ENCODE peak calls at places on chromosome 20, in four cellular contexts. Z is HepG2, P is K562, O is GM12878. D is an unnamed sample.

GRCh38 chr20:991850-992249 is 10.3 kb downstream of the RSPO4 start:
- DNase-seq in Z (no peak), P (no peak), O (no peak), D (no peak)

GRCh38 chr20:19009071-19009688 is 195.6 kb downstream of the SCP2D1 start:
- DNase-seq in P (no peak), O (no peak), Z (no peak), D (no peak)

GRCh38 chr20:50189681-50190250 is 864 bp upstream of the CEBPB start:
- DNase-seq in O (no peak), P (no peak), Z (peak), D (no peak)

GRCh38 chr20:62944184-62944583 is 6.2 kb downstream of the GID8 start:
- DNase-seq in Z (no peak), P (no peak), O (no peak), D (no peak)

GRCh38 chr20:39874049-39874893 is 814.8 kb downstream of the MAFB start:
- DNase-seq in O (peak), P (peak), Z (peak), D (peak)

GRCh38 chr20:62412194-62413024 is 5.3 kb upstream of the CABLES2 start:
- DNase-seq in Z (peak), O (no peak), P (peak), D (no peak)

GRCh38 chr20:13735829-13736228 is 48.9 kb downstream of the ESF1 start:
- DNase-seq in Z (no peak), O (no peak), P (no peak), D (no peak)

GRCh38 chr20:20233041-20233514 is 134.8 kb upstream of the INSM1 start:
- DNase-seq in Z (no peak), O (no peak), P (peak), D (no peak)

GRCh38 chr20:891121-892080 is 24.7 kb downstream of the ANGPT4 start:
- DNase-seq in P (no peak), Z (no peak), O (peak), D (no peak)

GRCh38 chr20:43530321-43531090 is 23.0 kb downstream of the L3MBTL1 start:
- DNase-seq in O (no peak), Z (peak), P (no peak), D (no peak)

GRCh38 chr20:25230177-25230831 is 17.6 kb upstream of the PYGB start:
- DNase-seq in O (no peak), Z (no peak), P (no peak), D (no peak)

GRCh38 chr20:63522091-63522868 is 1.7 kb downstream of the PPDPF start:
- DNase-seq in Z (no peak), O (no peak), P (no peak), D (no peak)

GRCh38 chr20:46004813-46005505 is 3.7 kb upstream of the MMP9 start:
- DNase-seq in O (no peak), P (no peak), Z (no peak), D (no peak)

GRCh38 chr20:11195169-11195568 is 521.4 kb upstream of the JAG1 start:
- DNase-seq in O (no peak), P (no peak), Z (no peak), D (no peak)
- TF ChIP-seq CBX5 in O (no peak), P (no peak), Z (no peak), D (no peak)

GRCh38 chr20:52340036-52340634 is 148.6 kb upstream of the ZFP64 start:
- DNase-seq in O (no peak), P (peak), Z (peak), D (no peak)
- TF ChIP-seq CBX5 in O (no peak), P (no peak), Z (no peak), D (no peak)

GRCh38 chr20:57396638-57397003 is 5.4 kb downstream of the RBM38 start:
- DNase-seq in Z (no peak), O (no peak), P (no peak), D (no peak)

GRCh38 chr20:57398901-57399535 is 7.8 kb downstream of the RBM38 start:
- DNase-seq in P (no peak), Z (no peak), O (no peak), D (no peak)

GRCh38 chr20:57397004-57397692 is 6.0 kb downstream of the RBM38 start:
- DNase-seq in Z (no peak), P (no peak), O (no peak), D (no peak)

GRCh38 chr20:57398231-57398821 is 7.1 kb downstream of the RBM38 start:
- DNase-seq in O (peak), P (no peak), Z (no peak), D (no peak)

DNA sequence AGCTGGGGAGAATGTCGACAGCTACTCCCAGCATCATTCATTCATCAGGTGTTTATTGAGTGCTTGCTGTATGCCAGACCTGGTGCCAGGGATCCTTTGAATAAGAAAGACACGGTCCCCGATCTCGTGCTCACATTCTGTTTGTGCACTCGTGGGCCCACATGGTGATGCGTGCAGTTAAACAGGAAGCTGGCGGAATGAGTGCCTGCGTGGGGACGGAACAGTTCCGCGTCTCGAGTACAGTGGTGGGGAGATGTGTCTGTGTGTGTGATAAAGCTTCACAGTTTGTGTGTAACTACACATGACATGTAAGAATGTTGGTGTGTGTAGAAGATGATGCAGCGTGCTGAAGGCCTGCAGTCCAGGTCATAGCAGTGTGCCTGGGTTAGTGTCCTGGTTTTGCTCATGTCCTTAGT is 6.5 kb downstream of the RBM38 start:
- DNase-seq in P (no peak), O (no peak), Z (no peak), D (no peak)
- TF ChIP-seq CBX5 in P (no peak), O (no peak), Z (no peak), D (no peak)

GRCh38 chr20:31681769-31682168 is 40.9 kb downstream of the BCL2L1 start:
- DNase-seq in O (no peak), Z (no peak), P (no peak), D (no peak)

GRCh38 chr20:31685853-31686641 is 36.6 kb downstream of the BCL2L1 start:
- DNase-seq in Z (no peak), O (no peak), P (no peak), D (no peak)

GRCh38 chr20:31682352-31682751 is 40.3 kb downstream of the BCL2L1 start:
- DNase-seq in Z (no peak), P (no peak), O (no peak), D (no peak)

GRCh38 chr20:31682927-31683326 is 39.7 kb downstream of the BCL2L1 start:
- DNase-seq in Z (no peak), P (no peak), O (no peak), D (no peak)

GRCh38 chr20:31684153-31685003 is 38.3 kb downstream of the BCL2L1 start:
- DNase-seq in Z (no peak), O (no peak), P (no peak), D (no peak)
- TF ChIP-seq CBX5 in Z (peak), O (no peak), P (no peak), D (no peak)

GRCh38 chr20:51452091-51452613 is 90.4 kb downstream of the NFATC2 start:
- DNase-seq in Z (no peak), O (no peak), P (no peak), D (no peak)
- TF ChIP-seq CBX5 in Z (no peak), O (no peak), P (no peak), D (no peak)

GRCh38 chr20:3661836-3662665 is 1.1 kb downstream of the GFRA4 start:
- DNase-seq in Z (no peak), P (no peak), O (no peak), D (no peak)
- TF ChIP-seq CBX5 in Z (no peak), P (no peak), O (no peak), D (no peak)

DNA sequence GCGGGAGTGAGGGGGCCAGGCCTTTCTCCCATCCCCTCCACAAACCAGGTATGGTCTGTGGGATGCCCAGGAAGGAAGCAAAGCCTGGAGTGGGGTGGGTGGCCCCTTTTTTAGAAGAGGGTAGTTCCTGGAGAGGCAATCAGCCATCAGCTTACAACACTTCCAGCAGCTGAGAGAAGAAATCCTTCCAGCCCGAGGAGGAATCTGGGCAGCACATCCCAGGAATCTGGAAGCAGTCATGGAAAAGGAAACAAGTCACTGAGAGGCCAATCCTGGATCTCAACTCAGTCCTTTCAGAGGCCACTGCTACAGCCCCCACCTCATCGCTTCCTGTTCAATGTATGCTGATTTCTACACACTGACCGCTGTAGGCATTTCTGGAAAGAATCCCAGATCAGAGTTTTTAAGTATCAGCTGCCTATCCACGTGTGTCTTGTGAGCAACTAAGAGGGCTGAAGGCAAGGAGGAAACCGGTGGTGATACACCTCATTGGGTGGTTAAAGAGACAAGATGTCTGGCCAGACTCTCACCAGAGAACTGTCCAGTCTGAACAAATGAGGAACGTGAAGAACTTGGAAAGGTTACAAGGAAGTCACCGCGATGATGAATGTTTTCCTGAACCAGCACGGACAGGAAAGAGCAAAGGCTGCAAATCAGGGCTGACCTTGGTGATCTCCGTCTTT is 92.9 kb upstream of the SHLD1 start:
- DNase-seq in P (no peak), O (no peak), Z (peak), D (no peak)
- TF ChIP-seq CBX5 in P (no peak), O (no peak), Z (no peak), D (no peak)